ENCODE peak calls at places on chromosomes 1 and 21, in four cellular contexts. L is fibroblast of lung; R is GM23248; B is CD4-positive, CD25-positive, alpha-beta regulatory T cell. O is an unnamed sample. For H3K4me1, the result is how much of the 10 kb centered on the place peaks cover.

GRCh38 chr1:212073490-212073889 is 37.9 kb downstream of the DTL start:
- DNase-seq in R (peak), B (no peak), L (peak), O (no peak)

GRCh38 chr21:25283720-25284119 is 323.6 kb downstream of the MRPL39 start:
- DNase-seq in B (no peak), R (peak), L (peak), O (peak)

GRCh38 chr1:158496379-158496778 is 24.4 kb downstream of the OR10R2 start:
- DNase-seq in B (no peak), L (no peak), R (peak), O (no peak)

GRCh38 chr1:45914836-45915235 is 111.4 kb downstream of the MAST2 start:
- DNase-seq in B (no peak), L (no peak), R (no peak), O (no peak)

GRCh38 chr1:234755449-234755863 is 145.5 kb upstream of the IRF2BP2 start:
- DNase-seq in L (peak), B (no peak), R (peak), O (no peak)

GRCh38 chr1:84847253-84848247 is 45.5 kb downstream of the LPAR3 start:
- DNase-seq in L (peak), R (peak), B (no peak), O (peak)

GRCh38 chr1:207968521-207968944 is 57.6 kb upstream of the CD34 start:
- DNase-seq in R (no peak), L (peak), B (no peak), O (no peak)

GRCh38 chr21:34845521-34846213 is 176.9 kb downstream of the CLIC6 start:
- DNase-seq in L (peak), B (peak), R (peak), O (no peak)

GRCh38 chr1:243748706-243749283 is 101.2 kb downstream of the AKT3 start:
- DNase-seq in R (peak), L (peak), B (peak), O (peak)

GRCh38 chr1:109788695-109789521 is 25.2 kb upstream of the EPS8L3 start:
- DNase-seq in B (no peak), L (no peak), R (peak), O (no peak)

GRCh38 chr1:93114403-93114802 is 35.3 kb downstream of the MTF2 start:
- DNase-seq in L (peak), R (peak), B (no peak), O (no peak)

GRCh38 chr1:180249725-180250498 is 19.8 kb downstream of the LHX4 start:
- DNase-seq in B (no peak), R (no peak), L (no peak), O (no peak)

GRCh38 chr1:24381256-24381655 is 32.3 kb downstream of the STPG1 start:
- DNase-seq in B (no peak), L (no peak), R (no peak), O (no peak)

GRCh38 chr1:101205457-101205856 is 31.4 kb upstream of the S1PR1 start:
- DNase-seq in B (no peak), L (no peak), R (no peak), O (no peak)

GRCh38 chr1:114340906-114341698 is 169.9 kb downstream of the TRIM33 start:
- DNase-seq in R (no peak), L (no peak), B (peak), O (no peak)

GRCh38 chr1:176847052-176847451 is 317.5 kb downstream of the ASTN1 start:
- DNase-seq in R (no peak), L (no peak), B (no peak), O (no peak)

GRCh38 chr1:16048573-16049189 is 5.1 kb downstream of the CLCNKB start:
- DNase-seq in R (peak), B (no peak), L (peak), O (peak)

GRCh38 chr1:222815367-222815765 is 527 bp downstream of the DISP1 start:
- DNase-seq in L (no peak), B (no peak), R (peak), O (peak)

GRCh38 chr21:42755031-42755665 is 101.7 kb downstream of the PDE9A start:
- DNase-seq in L (no peak), B (no peak), R (no peak), O (no peak)

GRCh38 chr1:89689234-89689633 is 56.3 kb downstream of the LRRC8C start:
- DNase-seq in B (no peak), L (no peak), R (no peak), O (peak)

GRCh38 chr1:89692601-89693503 is 59.9 kb downstream of the LRRC8C start:
- DNase-seq in B (no peak), R (peak), L (no peak), O (no peak)

GRCh38 chr1:89687254-89687653 is 54.3 kb downstream of the LRRC8C start:
- DNase-seq in B (no peak), L (no peak), R (peak), O (no peak)

GRCh38 chr1:89688607-89689006 is 55.7 kb downstream of the LRRC8C start:
- DNase-seq in R (no peak), B (no peak), L (no peak), O (no peak)

GRCh38 chr1:89690595-89690994 is 57.7 kb downstream of the LRRC8C start:
- DNase-seq in L (no peak), B (no peak), R (no peak), O (no peak)
- H3K4me3 ChIP-seq in L (no peak), B (no peak), R (no peak), O (no peak)

GRCh38 chr1:1434131-1434811 is 1.2 kb upstream of the VWA1 start:
- DNase-seq in R (no peak), B (no peak), L (no peak), O (no peak)
- H3K4me1 ChIP-seq in R (under half), B (under half), L (under half), O (under half)

DNA sequence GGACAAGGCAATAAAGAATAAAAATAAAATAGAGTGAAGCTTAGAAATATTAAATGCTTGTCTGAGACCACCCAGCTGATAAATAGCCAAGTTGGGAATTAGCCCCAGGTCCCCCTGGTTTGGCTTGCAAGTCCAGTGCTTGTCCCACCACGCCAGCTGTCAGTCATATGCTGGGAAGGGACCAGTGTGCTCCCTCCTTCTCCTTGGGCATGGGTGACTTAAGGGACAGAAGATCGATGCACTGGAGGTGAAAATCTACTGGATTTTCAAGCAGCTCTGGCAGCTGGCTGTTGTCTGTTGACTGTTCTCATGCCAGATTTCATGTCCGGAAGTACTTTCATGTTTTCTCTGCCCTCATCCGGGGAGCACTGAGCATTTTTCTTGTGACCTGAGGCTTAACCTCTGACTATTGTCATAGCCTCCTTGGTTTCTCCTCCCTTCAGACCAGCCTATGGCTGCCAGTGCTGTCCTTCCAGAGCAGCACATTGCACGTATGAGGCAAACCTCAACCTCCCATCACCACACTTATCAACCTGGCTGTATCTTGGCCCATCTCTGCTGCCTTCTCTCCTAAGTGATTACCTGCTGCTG is 12.4 kb downstream of the LMOD1 start:
- DNase-seq in B (no peak), R (peak), L (peak), O (no peak)
- H3K4me3 ChIP-seq in B (no peak), R (no peak), L (no peak), O (no peak)

GRCh38 chr1:67733741-67734690 is 49.0 kb downstream of the GADD45A start:
- DNase-seq in R (no peak), L (no peak), B (no peak), O (no peak)

GRCh38 chr1:67737875-67738274 is 52.9 kb downstream of the GADD45A start:
- DNase-seq in R (no peak), B (no peak), L (no peak), O (no peak)

GRCh38 chr1:67736750-67737149 is 51.7 kb downstream of the GADD45A start:
- DNase-seq in B (no peak), L (no peak), R (no peak), O (no peak)

GRCh38 chr1:67735220-67735619 is 50.2 kb downstream of the GADD45A start:
- DNase-seq in R (peak), B (no peak), L (no peak), O (no peak)

DNA sequence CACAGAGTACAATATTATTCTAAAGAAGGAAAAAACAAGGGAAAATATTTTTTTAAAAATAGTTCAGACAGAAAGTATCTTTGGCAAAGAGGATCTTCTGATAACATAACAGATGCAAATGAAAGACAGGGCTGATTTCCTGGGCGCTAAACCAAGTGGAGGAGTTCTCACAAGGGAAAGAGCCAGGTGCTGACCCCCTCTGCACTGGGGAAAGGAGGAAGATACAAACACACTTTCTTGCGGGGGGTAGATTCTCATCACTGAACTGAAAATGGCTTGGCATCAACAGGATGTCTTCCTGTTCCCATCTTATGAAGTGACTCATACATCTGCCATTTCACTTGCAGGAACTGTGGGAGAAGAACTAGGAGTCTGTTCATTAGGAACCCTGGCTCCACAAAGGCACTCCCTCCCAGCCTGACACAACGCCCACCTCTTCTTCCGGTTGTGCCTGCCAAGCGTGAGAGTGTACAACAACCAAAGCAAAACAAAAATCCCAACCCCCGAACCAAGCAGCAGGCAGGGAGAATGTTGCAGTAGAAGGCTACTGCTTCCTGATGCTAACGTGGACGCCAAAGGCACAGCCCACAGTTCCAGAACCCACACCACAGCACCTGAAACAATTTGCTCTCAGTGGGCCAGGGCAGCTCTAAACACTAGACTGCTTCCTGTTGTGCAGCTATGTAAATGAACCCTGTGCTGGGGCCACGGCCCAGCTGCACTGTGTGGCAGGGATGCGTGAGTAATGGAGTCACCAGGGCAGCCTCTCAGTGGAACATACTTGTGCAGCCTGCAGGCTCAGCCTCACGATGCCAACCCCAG is 51.0 kb downstream of the GADD45A start:
- DNase-seq in R (peak), B (peak), L (peak), O (no peak)
- H3K4me1 ChIP-seq in R (under half), B (under half), L (under half), O (under half)

GRCh38 chr1:199811163-199811562 is 216.3 kb upstream of the NR5A2 start:
- DNase-seq in L (no peak), B (no peak), R (no peak), O (no peak)

GRCh38 chr1:199808110-199808870 is 219.2 kb upstream of the NR5A2 start:
- DNase-seq in R (peak), B (no peak), L (no peak), O (no peak)

DNA sequence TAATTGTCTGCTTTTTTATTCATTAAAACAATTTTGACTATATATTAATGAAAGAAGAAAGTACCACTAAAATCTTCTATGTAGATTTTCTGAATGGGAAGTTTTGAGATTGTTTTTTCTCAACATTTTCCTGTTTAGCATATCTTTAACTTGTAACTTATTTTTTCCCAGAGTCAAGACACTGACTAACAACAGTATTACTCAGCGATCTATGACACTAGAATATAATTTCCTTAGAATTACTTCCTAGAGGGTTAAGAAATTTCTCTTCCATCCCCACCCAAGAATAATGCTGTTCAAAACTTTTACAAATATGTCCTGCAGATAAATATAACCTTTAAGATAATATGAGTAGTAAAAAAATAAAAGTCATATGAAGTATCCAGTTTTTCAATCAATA is 218.2 kb upstream of the NR5A2 start:
- DNase-seq in R (peak), L (no peak), B (no peak), O (no peak)
- H3K4me3 ChIP-seq in R (no peak), L (no peak), B (no peak), O (no peak)

O was measured in HAP-1.